ENCODE peak calls at places on chromosomes 16 and 17, in ten cellular contexts. L is stomach, B is transverse colon, I is breast epithelium, N is GM23338, H is spleen, F is sigmoid colon, Y is suprapubic skin, O is H1, U is HCT116. D is an unnamed sample. For H3K4me1, the result is how much of the 10 kb centered on the place peaks cover.

GRCh38 chr17:32259596-32259995 is 6.0 kb upstream of the RHBDL3 start:
- DNase-seq in I (no peak), L (no peak), U (no peak), N (no peak), Y (no peak), H (peak), B (no peak), O (no peak), F (no peak), D (no peak)

GRCh38 chr17:79388556-79389295 is 222.1 kb downstream of the RBFOX3 start:
- DNase-seq in Y (no peak), N (peak), H (peak), I (peak), O (peak), F (no peak), B (peak), U (peak), L (peak), D (peak)

GRCh38 chr17:78013683-78014467 is 55.4 kb downstream of the TNRC6C start:
- DNase-seq in N (peak), U (peak), I (peak), B (peak), Y (no peak), F (peak), H (no peak), O (peak), L (peak), D (peak)

GRCh38 chr16:83116274-83116892 is 489.6 kb downstream of the CDH13 start:
- DNase-seq in L (no peak), H (no peak), U (no peak), I (no peak), N (peak), O (no peak), Y (no peak), B (no peak), F (no peak), D (no peak)

GRCh38 chr17:68509151-68510057 is 2.8 kb upstream of the PRKAR1A start:
- DNase-seq in B (peak), I (no peak), L (no peak), N (no peak), U (no peak), F (peak), Y (no peak), H (peak), O (no peak), D (no peak)

GRCh38 chr16:63410594-63410993 is 1374.4 kb upstream of the CDH8 start:
- DNase-seq in L (no peak), U (no peak), N (no peak), O (no peak), Y (no peak), B (no peak), H (no peak), F (no peak), I (no peak), D (no peak)

GRCh38 chr16:29990883-29991570 is 4.4 kb downstream of the HIRIP3 start:
- DNase-seq in B (no peak), N (no peak), O (no peak), L (no peak), I (no peak), U (no peak), F (no peak), Y (no peak), H (peak), D (no peak)

GRCh38 chr17:63150466-63150865 is 184.4 kb downstream of the TANC2 start:
- DNase-seq in O (no peak), N (no peak), I (no peak), L (no peak), H (no peak), B (no peak), U (no peak), F (no peak), Y (no peak), D (no peak)

GRCh38 chr17:12813680-12814079 is 24.4 kb downstream of the ARHGAP44 start:
- DNase-seq in N (no peak), L (no peak), U (no peak), Y (no peak), O (no peak), F (no peak), I (no peak), B (no peak), H (no peak), D (no peak)

GRCh38 chr16:89523680-89524344 is 15.6 kb downstream of the SPG7 start:
- DNase-seq in O (no peak), I (no peak), B (no peak), U (no peak), N (no peak), L (no peak), F (no peak), Y (no peak), H (no peak), D (no peak)

GRCh38 chr17:78397681-78398101 is 19.2 kb downstream of the PGS1 start:
- DNase-seq in B (no peak), H (no peak), I (peak), L (no peak), F (no peak), Y (no peak), N (no peak), U (no peak), O (no peak), D (peak)

GRCh38 chr17:14464741-14465140 is 163.9 kb downstream of the HS3ST3B1 start:
- DNase-seq in U (no peak), Y (no peak), N (no peak), B (no peak), L (no peak), O (no peak), I (no peak), H (no peak), F (no peak), D (peak)

GRCh38 chr17:75208161-75208560 is 2.7 kb downstream of the NUP85 start:
- DNase-seq in I (no peak), H (no peak), U (no peak), Y (no peak), O (no peak), L (no peak), B (no peak), N (no peak), F (no peak), D (no peak)

GRCh38 chr16:70433456-70434103 is 5.3 kb downstream of the ST3GAL2 start:
- DNase-seq in N (no peak), Y (no peak), B (peak), H (no peak), F (peak), L (no peak), U (no peak), O (no peak), I (no peak), D (no peak)

GRCh38 chr17:5587431-5588032 is 3.2 kb upstream of the NLRP1 start:
- DNase-seq in B (peak), L (no peak), U (peak), H (no peak), O (no peak), N (peak), I (no peak), F (no peak), Y (no peak), D (peak)

GRCh38 chr17:74547264-74547663 is 1.3 kb upstream of the CD300C start:
- DNase-seq in L (no peak), F (no peak), I (no peak), O (no peak), U (no peak), B (no peak), N (no peak), H (no peak), Y (no peak), D (no peak)

GRCh38 chr17:63916566-63917185 is 2.0 kb downstream of the GH1 start:
- DNase-seq in Y (no peak), F (no peak), N (no peak), U (no peak), I (no peak), H (no peak), L (no peak), B (no peak), O (no peak), D (no peak)

GRCh38 chr17:39763046-39763800 is 25.5 kb downstream of the GRB7 start:
- DNase-seq in H (no peak), Y (no peak), B (no peak), L (no peak), F (no peak), U (no peak), I (no peak), O (no peak), N (no peak), D (no peak)

GRCh38 chr17:73480740-73481139 is 163.5 kb downstream of the SDK2 start:
- DNase-seq in I (no peak), H (no peak), L (no peak), F (no peak), U (no peak), Y (no peak), O (no peak), N (no peak), B (no peak), D (no peak)

GRCh38 chr17:81003711-81004335 is 12.2 kb downstream of the CHMP6 start:
- DNase-seq in I (no peak), H (no peak), U (no peak), O (no peak), Y (no peak), N (peak), B (peak), F (no peak), L (no peak), D (no peak)

GRCh38 chr17:66367112-66367511 is 64.7 kb downstream of the PRKCA start:
- DNase-seq in H (no peak), L (no peak), B (no peak), N (no peak), F (no peak), O (no peak), Y (no peak), U (no peak), I (no peak), D (no peak)

GRCh38 chr17:67452681-67453554 is 75.8 kb downstream of the PITPNC1 start:
- DNase-seq in U (no peak), O (no peak), L (no peak), B (no peak), N (no peak), F (no peak), I (no peak), Y (no peak), H (no peak), D (no peak)

GRCh38 chr17:67449885-67450755 is 73.0 kb downstream of the PITPNC1 start:
- DNase-seq in N (no peak), H (no peak), F (no peak), L (no peak), U (no peak), O (no peak), Y (no peak), B (no peak), I (no peak), D (no peak)

GRCh38 chr17:67449065-67449464 is 72.0 kb downstream of the PITPNC1 start:
- DNase-seq in F (no peak), Y (no peak), L (no peak), N (no peak), O (no peak), H (no peak), B (no peak), U (no peak), I (no peak), D (no peak)

GRCh38 chr17:67443931-67444597 is 67.0 kb downstream of the PITPNC1 start:
- DNase-seq in I (no peak), O (no peak), L (no peak), U (no peak), F (peak), Y (no peak), H (no peak), N (no peak), B (no peak), D (peak)

GRCh38 chr17:67448449-67448848 is 71.4 kb downstream of the PITPNC1 start:
- DNase-seq in B (no peak), L (no peak), Y (no peak), O (no peak), U (no peak), H (no peak), N (no peak), I (no peak), F (no peak), D (no peak)
- TF ChIP-seq POLR2AphosphoS5 in B (no peak), L (no peak), Y (no peak), O (no peak), U (no peak), H (no peak), N (no peak), I (no peak), F (no peak), D (no peak)

DNA sequence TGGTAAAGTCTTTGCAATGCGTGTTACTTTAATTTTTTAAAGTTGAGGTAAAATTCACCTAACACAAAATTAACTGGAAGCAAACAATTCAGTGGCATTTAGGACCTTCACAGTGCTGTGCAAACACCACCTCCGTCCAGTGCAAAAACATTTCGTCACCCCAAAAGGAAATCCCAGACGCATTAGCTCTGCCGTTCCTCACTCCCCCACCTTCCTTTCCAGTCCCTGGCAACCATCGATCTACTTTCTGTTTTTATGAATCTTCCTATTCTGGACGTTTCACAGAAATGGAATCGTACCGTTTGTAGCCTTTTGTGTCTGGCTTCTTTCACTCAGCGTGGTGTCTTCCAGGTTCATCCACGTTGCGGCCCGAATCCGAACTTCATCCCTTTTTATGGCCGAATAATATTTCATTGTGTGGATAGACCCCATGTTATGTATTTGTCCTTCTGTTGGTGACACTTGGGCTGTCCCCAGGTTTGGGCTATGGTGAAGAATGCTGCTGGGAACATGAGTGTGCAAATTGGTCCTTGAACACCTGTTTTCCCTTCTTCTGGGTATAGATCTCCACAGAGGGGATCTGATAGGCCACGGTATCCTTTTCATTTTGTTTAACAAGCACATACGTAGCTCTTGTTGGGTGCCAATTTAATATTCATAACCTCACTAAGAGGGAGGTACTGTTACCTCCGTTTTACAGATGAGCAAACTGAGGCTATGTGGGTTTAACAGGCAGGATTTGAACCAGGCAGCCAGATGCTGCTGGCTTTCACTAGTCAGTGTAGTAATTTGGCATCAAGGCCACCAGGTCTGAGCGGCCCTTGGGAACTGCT is 232.0 kb upstream of the GSE1 start:
- DNase-seq in F (no peak), H (no peak), N (no peak), O (no peak), Y (no peak), B (no peak), U (no peak), I (no peak), L (no peak), D (no peak)
- H3K27ac ChIP-seq in F (peak), H (no peak), N (peak), O (no peak), Y (no peak), B (peak), U (no peak), I (peak), L (no peak), D (no peak)

DNA sequence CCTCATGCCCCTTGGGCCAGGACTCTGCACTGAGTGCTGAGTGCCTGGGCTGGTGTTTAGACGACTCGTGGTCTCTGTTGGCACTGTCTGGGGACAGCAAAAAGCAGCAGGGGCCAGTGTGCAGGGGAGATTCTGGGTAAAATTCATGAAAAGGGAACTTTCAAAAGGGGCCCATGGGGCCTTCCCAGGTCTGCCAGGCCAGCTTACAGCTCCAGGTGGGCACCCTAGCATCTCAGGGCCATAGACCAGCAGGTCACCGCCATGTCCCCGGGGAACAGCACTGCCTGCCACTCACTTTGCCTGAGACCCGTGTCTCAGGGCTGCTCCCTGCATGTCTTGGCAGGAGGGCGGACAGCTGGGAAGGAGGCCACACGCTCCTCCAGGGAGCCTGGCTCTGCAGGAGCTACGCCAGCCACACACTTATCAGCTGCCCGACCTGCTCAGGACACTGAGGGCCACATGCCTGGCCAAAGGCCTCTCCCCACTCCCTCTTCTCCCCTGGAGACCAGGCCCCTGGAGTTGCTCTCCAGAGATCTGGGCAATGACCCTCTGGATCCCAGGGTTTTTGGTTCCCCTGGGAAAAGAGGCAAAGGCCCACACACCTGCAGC is 8.8 kb upstream of the FASN start:
- DNase-seq in H (peak), O (no peak), I (no peak), U (no peak), N (no peak), F (peak), L (peak), Y (no peak), B (no peak), D (no peak)
- H3K4me1 ChIP-seq in H (under half), O (under half), I (under half), U (under half), N (under half), F (under half), L (half or more), Y (half or more), B (under half), D (under half)

GRCh38 chr17:28584434-28584833 is 7.7 kb upstream of the ALDOC start:
- DNase-seq in U (no peak), I (no peak), Y (no peak), B (no peak), N (no peak), O (no peak), H (no peak), F (no peak), L (no peak), D (no peak)
- TF ChIP-seq POLR2AphosphoS5 in U (no peak), I (no peak), Y (no peak), B (no peak), N (no peak), O (no peak), H (no peak), F (no peak), L (no peak), D (no peak)

DNA sequence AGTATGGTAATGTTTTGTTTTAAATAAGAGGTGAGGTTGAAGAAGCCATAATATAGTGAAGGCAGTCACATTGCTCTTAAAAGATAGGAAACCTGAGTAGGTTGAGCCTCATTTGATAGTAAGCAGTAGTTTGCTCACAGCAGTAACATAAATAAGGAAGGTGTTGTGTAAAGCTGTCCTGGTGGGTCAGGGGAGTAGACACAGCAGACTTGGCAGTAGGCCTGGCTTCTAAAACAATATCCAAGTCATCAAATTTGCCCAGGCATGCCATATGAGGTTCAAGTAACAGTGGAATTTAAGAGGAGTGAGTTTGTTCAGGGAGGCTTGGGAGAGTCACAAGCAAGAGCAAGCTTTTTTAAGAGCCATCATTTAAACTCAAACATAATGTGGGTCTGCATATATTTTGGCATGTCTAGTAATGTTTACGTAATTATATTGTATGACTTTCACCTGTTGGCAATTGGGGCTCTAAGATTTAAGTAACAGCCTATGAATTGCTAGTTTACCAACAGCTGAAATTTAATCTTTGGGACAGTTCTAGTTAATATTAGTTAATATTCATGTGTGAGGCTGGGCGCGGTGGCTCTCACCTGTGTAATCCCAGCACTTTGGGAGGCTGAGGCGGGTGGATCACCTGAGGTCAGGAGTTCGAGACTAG is 6.6 kb downstream of the NFATC3 start:
- DNase-seq in Y (no peak), B (no peak), I (no peak), L (no peak), U (no peak), O (no peak), H (no peak), F (no peak), N (no peak), D (peak)
- H3K27ac ChIP-seq in Y (no peak), B (peak), I (peak), L (no peak), U (peak), O (no peak), H (peak), F (peak), N (no peak), D (peak)

GRCh38 chr17:49741692-49742076 is 22.2 kb downstream of the FAM117A start:
- DNase-seq in I (no peak), B (no peak), L (no peak), H (no peak), F (no peak), N (no peak), O (no peak), U (no peak), Y (no peak), D (no peak)
- H3K4me1 ChIP-seq in I (under half), B (under half), L (under half), H (half or more), F (half or more), N (under half), O (under half), U (under half), Y (under half), D (under half)

GRCh38 chr17:48593840-48594411 is 347 bp upstream of the HOXB5 start:
- DNase-seq in O (peak), L (peak), I (no peak), Y (no peak), N (peak), B (peak), H (peak), U (no peak), F (peak), D (peak)
- TF ChIP-seq POLR2AphosphoS5 in O (no peak), L (peak), I (peak), Y (peak), N (no peak), B (peak), H (peak), U (no peak), F (peak), D (no peak)

GRCh38 chr16:66984902-66985311 is 3.5 kb upstream of the CES4A start:
- DNase-seq in U (no peak), F (no peak), H (no peak), B (no peak), O (no peak), Y (no peak), I (no peak), L (no peak), N (no peak), D (no peak)

GRCh38 chr16:66983033-66983432 is 5.4 kb upstream of the CES4A start:
- DNase-seq in Y (no peak), I (no peak), O (no peak), U (no peak), N (no peak), L (no peak), F (no peak), B (no peak), H (no peak), D (no peak)

GRCh38 chr16:66991545-66992077 is 3.2 kb downstream of the CES4A start:
- DNase-seq in B (no peak), N (no peak), I (no peak), U (no peak), L (no peak), H (no peak), Y (no peak), O (no peak), F (no peak), D (no peak)

GRCh38 chr16:66986559-66986958 is 1.8 kb upstream of the CES4A start:
- DNase-seq in F (no peak), N (no peak), Y (no peak), H (no peak), B (no peak), I (no peak), O (no peak), U (no peak), L (no peak), D (no peak)

GRCh38 chr16:66988197-66988788 is at the start of gene CES4A:
- DNase-seq in F (peak), H (no peak), U (no peak), Y (no peak), L (no peak), N (no peak), B (no peak), O (no peak), I (no peak), D (no peak)
- H3K27ac ChIP-seq in F (no peak), H (no peak), U (no peak), Y (no peak), L (no peak), N (no peak), B (no peak), O (no peak), I (no peak), D (no peak)

DNA sequence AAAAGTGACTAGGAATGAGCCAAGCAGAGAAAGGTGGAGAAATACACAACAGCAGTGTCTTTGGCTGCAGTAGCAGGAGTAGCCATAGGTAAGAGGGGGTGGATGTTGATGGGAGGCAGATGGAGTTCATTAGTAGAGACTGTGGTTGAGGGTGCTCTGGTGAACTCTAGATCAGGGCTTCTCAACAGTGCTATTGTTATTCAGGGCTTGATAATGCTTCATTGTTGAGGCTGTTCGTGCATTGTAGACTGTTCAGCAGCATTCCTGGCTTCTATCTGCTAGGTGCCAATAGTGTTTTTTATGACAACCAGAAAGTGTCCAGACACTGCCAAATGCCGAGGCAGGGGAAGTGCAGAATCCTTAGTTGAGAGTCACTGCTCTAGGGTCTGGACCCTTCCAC is 3.6 kb downstream of the ALKBH5 start:
- DNase-seq in U (no peak), L (no peak), N (no peak), F (no peak), I (no peak), O (no peak), H (no peak), Y (no peak), B (no peak), D (no peak)
- H3K4me1 ChIP-seq in U (under half), L (half or more), N (under half), F (half or more), I (under half), O (under half), H (half or more), Y (half or more), B (under half), D (under half)

GRCh38 chr16:11681526-11681925 is 13.3 kb downstream of the SNN start:
- DNase-seq in B (peak), U (no peak), L (no peak), I (no peak), O (no peak), Y (peak), N (no peak), F (peak), H (peak), D (no peak)
- TF ChIP-seq POLR2AphosphoS5 in B (no peak), U (no peak), L (no peak), I (no peak), O (no peak), Y (no peak), N (no peak), F (no peak), H (peak), D (no peak)

D was measured in prostate gland.